ENCODE peak calls at places on chromosomes 3 and 15, in eight cellular contexts. W is thyroid gland, R is Peyer's patch, K is heart left ventricle, S is colonic mucosa, Y is NB4, M is spleen, T is BE2C. Z is an unnamed sample.

GRCh38 chr15:29924750-29925149 is 102.5 kb upstream of the TJP1 start:
- DNase-seq in S (no peak), Y (no peak), W (peak), R (peak), M (no peak), T (no peak), K (peak), Z (peak)

GRCh38 chr3:129727707-129728106 is 121.2 kb upstream of the PLXND1 start:
- DNase-seq in S (peak), Y (no peak), W (no peak), R (no peak), T (no peak), K (no peak), M (no peak), Z (peak)

GRCh38 chr3:37241880-37242279 is 67.5 kb upstream of the LRRFIP2 start:
- DNase-seq in Y (peak), M (no peak), R (no peak), K (no peak), T (no peak), W (no peak), S (no peak), Z (no peak)

GRCh38 chr3:194124221-194124620 is 11.7 kb upstream of the HES1 start:
- DNase-seq in T (no peak), R (peak), M (no peak), K (no peak), Y (no peak), W (no peak), S (peak), Z (no peak)

GRCh38 chr3:128360243-128360642 is 106.4 kb downstream of the DNAJB8 start:
- DNase-seq in M (no peak), Y (no peak), S (no peak), W (no peak), K (no peak), T (no peak), R (no peak), Z (no peak)

GRCh38 chr15:39211108-39211979 is 369.5 kb upstream of the THBS1 start:
- DNase-seq in Y (no peak), S (no peak), K (no peak), R (no peak), M (no peak), W (no peak), T (no peak), Z (no peak)

GRCh38 chr15:90291679-90292356 is 26.3 kb downstream of the NGRN start:
- DNase-seq in M (no peak), T (peak), S (peak), K (no peak), W (no peak), Y (peak), R (peak), Z (no peak)

GRCh38 chr3:126704494-126705214 is 614 bp downstream of the CHCHD6 start:
- DNase-seq in W (no peak), M (no peak), R (no peak), S (no peak), Y (no peak), K (no peak), T (no peak), Z (peak)

GRCh38 chr3:175422744-175423143 is 563.6 kb downstream of the NAALADL2 start:
- DNase-seq in R (no peak), M (no peak), W (no peak), T (no peak), S (no peak), Y (no peak), K (no peak), Z (no peak)

GRCh38 chr15:90063733-90064247 is 38.5 kb downstream of the IDH2 start:
- DNase-seq in M (peak), S (no peak), T (no peak), W (peak), Y (peak), R (peak), K (peak), Z (no peak)

GRCh38 chr3:87260270-87260669 is 16.1 kb downstream of the POU1F1 start:
- DNase-seq in K (no peak), R (peak), W (peak), M (no peak), S (peak), T (peak), Y (peak), Z (peak)

GRCh38 chr3:194990454-194991337 is 280.3 kb downstream of the XXYLT1 start:
- DNase-seq in S (peak), Y (no peak), W (no peak), T (no peak), R (peak), K (no peak), M (no peak), Z (no peak)

GRCh38 chr15:49793943-49794342 is 173.1 kb downstream of the DTWD1 start:
- DNase-seq in K (no peak), S (no peak), W (no peak), M (no peak), T (no peak), R (no peak), Y (no peak), Z (no peak)

GRCh38 chr15:53872410-53872809 is 105.8 kb upstream of the UNC13C start:
- DNase-seq in S (no peak), K (no peak), W (no peak), T (no peak), M (no peak), R (no peak), Y (peak), Z (no peak)

GRCh38 chr3:19934098-19934566 is at the start of gene EFHB:
- DNase-seq in Y (no peak), T (peak), W (peak), S (peak), M (no peak), R (peak), K (no peak), Z (no peak)

GRCh38 chr15:47756872-47757271 is 39.6 kb downstream of the SEMA6D start:
- DNase-seq in Y (no peak), T (no peak), W (no peak), K (no peak), R (peak), M (no peak), S (peak), Z (peak)

GRCh38 chr15:101028772-101029438 is 109.7 kb downstream of the LRRK1 start:
- DNase-seq in K (peak), W (no peak), R (peak), T (peak), S (peak), Y (no peak), M (peak), Z (no peak)

GRCh38 chr3:57158316-57158715 is 6.8 kb downstream of the IL17RD start:
- DNase-seq in W (no peak), M (no peak), K (no peak), Y (no peak), T (no peak), S (no peak), R (no peak), Z (no peak)

GRCh38 chr15:35669457-35670045 is 123.6 kb upstream of the DPH6 start:
- DNase-seq in M (no peak), S (no peak), T (no peak), K (no peak), R (no peak), Y (no peak), W (no peak), Z (no peak)

GRCh38 chr15:39251413-39252197 is 329.3 kb upstream of the THBS1 start:
- DNase-seq in K (no peak), T (no peak), W (no peak), S (no peak), Y (no peak), R (no peak), M (no peak), Z (peak)

GRCh38 chr3:159785276-159785675 is 203.4 kb upstream of the IL12A start:
- DNase-seq in R (no peak), Y (no peak), S (no peak), M (no peak), W (no peak), T (no peak), K (no peak), Z (peak)

GRCh38 chr3:126523745-126524428 is at the start of gene CHST13:
- DNase-seq in T (peak), R (peak), M (peak), K (no peak), S (peak), Y (peak), W (peak), Z (peak)

GRCh38 chr3:178036745-178037144 is 499.5 kb upstream of the KCNMB2 start:
- DNase-seq in R (no peak), K (no peak), S (no peak), T (no peak), Y (no peak), W (no peak), M (no peak), Z (peak)

GRCh38 chr3:46882377-46883015 is 5.0 kb downstream of the PTH1R start:
- DNase-seq in K (no peak), R (no peak), T (no peak), W (no peak), Y (peak), S (no peak), M (no peak), Z (peak)

GRCh38 chr3:171306631-171307030 is 153.6 kb downstream of the TNIK start:
- DNase-seq in K (peak), T (no peak), Y (no peak), W (peak), R (peak), S (peak), M (no peak), Z (peak)

GRCh38 chr3:76731471-76731870 is 308.4 kb upstream of the ROBO2 start:
- DNase-seq in T (no peak), Y (no peak), R (no peak), M (no peak), K (no peak), S (no peak), W (no peak), Z (no peak)

GRCh38 chr15:71485094-71485693 is 325.2 kb upstream of the NR2E3 start:
- DNase-seq in S (no peak), Y (no peak), K (no peak), M (no peak), T (no peak), R (no peak), W (no peak), Z (no peak)

DNA sequence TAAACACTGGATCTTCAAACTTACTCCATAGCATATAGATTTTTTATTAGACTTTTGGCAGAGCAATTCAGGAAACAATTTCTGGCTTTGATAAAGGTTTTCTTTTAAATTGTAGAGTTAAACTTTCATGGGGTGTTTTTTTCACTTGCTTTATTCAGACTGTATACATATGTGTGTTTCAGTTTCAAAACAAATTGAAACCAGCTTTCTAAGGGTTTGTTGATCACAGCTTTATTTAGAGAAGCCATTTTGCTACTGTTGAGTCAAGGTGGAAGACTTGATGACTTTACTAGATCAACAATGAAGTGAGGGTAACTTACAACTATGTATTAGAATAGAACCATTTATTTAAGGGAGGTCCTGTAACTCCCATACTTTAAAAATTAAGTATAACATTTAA is 6.2 kb downstream of the UBE2E1 start:
- DNase-seq in M (no peak), S (no peak), K (no peak), W (no peak), T (no peak), R (no peak), Y (no peak), Z (no peak)
- H3K4me3 ChIP-seq in M (no peak), S (no peak), K (no peak), W (no peak), T (no peak), R (no peak), Y (peak), Z (no peak)

GRCh38 chr3:54065551-54065950 is 56.8 kb upstream of the CACNA2D3 start:
- DNase-seq in K (no peak), S (no peak), M (no peak), W (no peak), Y (no peak), R (no peak), T (no peak), Z (no peak)

GRCh38 chr3:54064486-54064885 is 57.9 kb upstream of the CACNA2D3 start:
- DNase-seq in R (no peak), M (no peak), S (no peak), K (no peak), Y (no peak), W (no peak), T (no peak), Z (no peak)

GRCh38 chr3:54065140-54065539 is 57.2 kb upstream of the CACNA2D3 start:
- DNase-seq in W (no peak), M (no peak), K (no peak), T (no peak), S (no peak), Y (no peak), R (no peak), Z (no peak)

GRCh38 chr3:54066253-54066652 is 56.1 kb upstream of the CACNA2D3 start:
- DNase-seq in M (no peak), R (no peak), K (no peak), S (no peak), T (no peak), W (no peak), Y (no peak), Z (no peak)

GRCh38 chr3:54062546-54062945 is 59.8 kb upstream of the CACNA2D3 start:
- DNase-seq in M (no peak), W (no peak), T (no peak), S (no peak), K (no peak), Y (no peak), R (no peak), Z (no peak)
- TF ChIP-seq CTCF in M (no peak), W (no peak), T (no peak), S (no peak), K (no peak), Y (no peak), R (no peak), Z (no peak)

GRCh38 chr3:164360738-164361376 is 717.4 kb downstream of the SI start:
- DNase-seq in Y (no peak), K (no peak), M (no peak), R (no peak), W (no peak), S (no peak), T (no peak), Z (no peak)
- H3K4me3 ChIP-seq in Y (no peak), K (no peak), M (no peak), R (no peak), W (no peak), S (no peak), T (no peak), Z (no peak)

GRCh38 chr15:95174880-95175279 is 943.5 kb downstream of the MCTP2 start:
- DNase-seq in K (no peak), M (no peak), W (no peak), T (no peak), R (no peak), Y (no peak), S (no peak), Z (peak)

GRCh38 chr15:95174281-95174680 is 942.9 kb downstream of the MCTP2 start:
- DNase-seq in K (no peak), W (no peak), T (no peak), R (no peak), S (no peak), Y (no peak), M (no peak), Z (peak)

GRCh38 chr15:95180530-95180929 is 949.2 kb downstream of the MCTP2 start:
- DNase-seq in M (no peak), W (no peak), T (no peak), K (no peak), Y (no peak), S (no peak), R (no peak), Z (no peak)

GRCh38 chr15:95175914-95176658 is 944.7 kb downstream of the MCTP2 start:
- DNase-seq in M (no peak), R (no peak), Y (no peak), K (no peak), S (no peak), T (no peak), W (no peak), Z (peak)

DNA sequence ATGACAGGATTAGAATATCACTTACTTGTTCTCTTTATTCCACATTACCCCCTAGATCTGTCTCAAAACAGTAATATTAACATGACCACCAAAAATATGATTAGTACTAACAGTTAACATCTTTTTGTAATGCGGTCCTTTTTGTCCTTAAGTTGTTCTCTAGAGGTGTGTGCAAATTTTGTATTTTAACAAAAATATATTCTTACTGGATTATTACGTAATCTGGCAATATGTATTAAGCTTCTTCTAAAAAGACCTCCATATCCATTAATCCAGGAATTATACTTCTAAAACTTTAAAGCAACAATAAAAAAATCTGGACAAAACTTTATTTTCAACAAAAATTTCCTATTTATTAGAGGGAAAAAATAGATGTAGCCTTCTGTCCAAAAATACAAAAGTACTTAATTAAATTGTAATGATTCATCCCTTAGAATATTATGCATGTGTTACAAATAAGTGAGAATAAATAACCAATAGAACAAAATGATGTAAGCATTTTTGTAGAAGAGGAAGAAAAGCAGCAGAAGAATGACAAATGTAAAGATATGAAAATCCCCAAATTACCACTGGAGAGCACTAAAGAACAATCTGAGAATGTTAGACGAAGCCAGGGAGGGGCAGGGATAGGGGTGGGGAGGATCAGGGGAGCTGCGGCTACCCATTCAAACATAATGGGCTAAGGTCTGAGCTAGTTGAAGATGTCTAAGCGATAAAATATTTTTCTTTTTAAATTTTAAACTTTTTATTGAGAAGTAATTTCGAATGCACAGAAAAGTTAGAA is 945.6 kb downstream of the MCTP2 start:
- DNase-seq in K (no peak), T (no peak), M (no peak), R (no peak), W (no peak), Y (peak), S (no peak), Z (no peak)
- TF ChIP-seq CTCF in K (no peak), T (no peak), M (no peak), R (no peak), W (no peak), Y (no peak), S (no peak), Z (no peak)

GRCh38 chr15:68700395-68701123 is 120.1 kb downstream of the ANP32A start:
- DNase-seq in T (peak), Y (no peak), S (peak), R (no peak), M (peak), W (peak), K (peak), Z (peak)
- H3K4me3 ChIP-seq in T (peak), Y (no peak), S (no peak), R (no peak), M (no peak), W (no peak), K (no peak), Z (no peak)